ENCODE peak calls at places on chromosomes 4 and X, in five cellular contexts. One of them, this sample, is unnamed.

GRCh38 chr4:99437686-99438577 is 2.8 kb upstream of the ADH7 start:
- DNase-seq in GM12892: no peak
- DNase-seq in K562: no peak
- DNase-seq in H1: no peak
- DNase-seq in breast epithelium: no peak
- DNase-seq in this sample: no peak

GRCh38 chr4:52657630-52658501 is 1.2 kb downstream of the USP46 start:
- DNase-seq in GM12892: no peak
- DNase-seq in K562: peak
- DNase-seq in breast epithelium: no peak
- DNase-seq in H1: peak
- DNase-seq in this sample: no peak

GRCh38 chrX:152735101-152735500 is 1.5 kb downstream of the MAGEA12 start:
- DNase-seq in K562: no peak
- DNase-seq in H1: no peak
- DNase-seq in breast epithelium: no peak
- DNase-seq in GM12892: no peak
- DNase-seq in this sample: no peak

GRCh38 chr4:83490876-83491450 is 6.1 kb upstream of the ABRAXAS1 start:
- DNase-seq in GM12892: no peak
- DNase-seq in K562: peak
- DNase-seq in H1: no peak
- DNase-seq in breast epithelium: no peak
- DNase-seq in this sample: peak

GRCh38 chrX:129961180-129962083 is 21.0 kb upstream of the BCORL1 start:
- DNase-seq in breast epithelium: peak
- DNase-seq in H1: no peak
- DNase-seq in K562: peak
- DNase-seq in GM12892: peak
- DNase-seq in this sample: peak

GRCh38 chrX:52352551-52352950 is 16.3 kb upstream of the XAGE2 start:
- DNase-seq in GM12892: no peak
- DNase-seq in H1: no peak
- DNase-seq in K562: no peak
- DNase-seq in breast epithelium: no peak
- DNase-seq in this sample: no peak

GRCh38 chrX:129227376-129227775 is 295.9 kb downstream of the SMARCA1 start:
- DNase-seq in GM12892: no peak
- DNase-seq in H1: no peak
- DNase-seq in K562: no peak
- DNase-seq in breast epithelium: no peak
- DNase-seq in this sample: no peak

GRCh38 chr4:185068837-185069236 is 50.5 kb downstream of the HELT start:
- DNase-seq in breast epithelium: no peak
- DNase-seq in GM12892: no peak
- DNase-seq in H1: no peak
- DNase-seq in K562: no peak
- DNase-seq in this sample: no peak

GRCh38 chr4:140296871-140297570 is 76.4 kb upstream of the SCOC start:
- DNase-seq in H1: no peak
- DNase-seq in K562: peak
- DNase-seq in GM12892: no peak
- DNase-seq in breast epithelium: no peak
- DNase-seq in this sample: no peak

GRCh38 chr4:93788712-93789111 is 39.8 kb upstream of the ATOH1 start:
- DNase-seq in GM12892: no peak
- DNase-seq in K562: peak
- DNase-seq in breast epithelium: no peak
- DNase-seq in H1: no peak
- DNase-seq in this sample: no peak

GRCh38 chr4:53658029-53658428 is 66.7 kb upstream of the LNX1 start:
- DNase-seq in GM12892: no peak
- DNase-seq in breast epithelium: no peak
- DNase-seq in H1: no peak
- DNase-seq in K562: no peak
- DNase-seq in this sample: no peak

GRCh38 chr4:65661469-65661868 is 8.8 kb downstream of the EPHA5 start:
- DNase-seq in breast epithelium: no peak
- DNase-seq in GM12892: no peak
- DNase-seq in H1: no peak
- DNase-seq in K562: no peak
- DNase-seq in this sample: no peak

GRCh38 chrX:5051831-5052491 is 1176.7 kb downstream of the NLGN4X start:
- DNase-seq in H1: no peak
- DNase-seq in K562: no peak
- DNase-seq in GM12892: no peak
- DNase-seq in breast epithelium: no peak
- DNase-seq in this sample: no peak

GRCh38 chr4:173934933-173935620 is 348.4 kb downstream of the FBXO8 start:
- DNase-seq in breast epithelium: no peak
- DNase-seq in GM12892: no peak
- DNase-seq in K562: no peak
- DNase-seq in H1: no peak
- DNase-seq in this sample: no peak

GRCh38 chr4:155941085-155941484 is 12.6 kb downstream of the CTSO start:
- DNase-seq in breast epithelium: no peak
- DNase-seq in GM12892: no peak
- DNase-seq in H1: no peak
- DNase-seq in K562: no peak
- DNase-seq in this sample: no peak

GRCh38 chrX:153456161-153456560 is 10.3 kb upstream of the TREX2 start:
- DNase-seq in K562: no peak
- DNase-seq in GM12892: no peak
- DNase-seq in breast epithelium: no peak
- DNase-seq in H1: no peak
- DNase-seq in this sample: no peak

GRCh38 chrX:49155243-49155899 is 7.2 kb upstream of the MAGIX start:
- DNase-seq in GM12892: no peak
- DNase-seq in K562: peak
- DNase-seq in breast epithelium: no peak
- DNase-seq in H1: no peak
- DNase-seq in this sample: no peak

GRCh38 chrX:49153467-49153866 is 9.1 kb upstream of the MAGIX start:
- DNase-seq in K562: no peak
- DNase-seq in breast epithelium: no peak
- DNase-seq in H1: no peak
- DNase-seq in GM12892: no peak
- DNase-seq in this sample: no peak

GRCh38 chrX:49157194-49157593 is 5.4 kb upstream of the MAGIX start:
- DNase-seq in K562: no peak
- DNase-seq in GM12892: no peak
- DNase-seq in breast epithelium: no peak
- DNase-seq in H1: no peak
- DNase-seq in this sample: no peak

GRCh38 chrX:49160908-49161307 is 1.6 kb upstream of the MAGIX start:
- DNase-seq in K562: no peak
- DNase-seq in H1: no peak
- DNase-seq in breast epithelium: no peak
- DNase-seq in GM12892: no peak
- DNase-seq in this sample: no peak

GRCh38 chrX:49155900-49156837 is 6.4 kb upstream of the MAGIX start:
- DNase-seq in GM12892: peak
- DNase-seq in K562: peak
- DNase-seq in H1: no peak
- DNase-seq in breast epithelium: peak
- DNase-seq in this sample: peak
- TF ChIP-seq POLR2AphosphoS5 in GM12892: no peak
- TF ChIP-seq POLR2AphosphoS5 in K562: no peak
- TF ChIP-seq POLR2AphosphoS5 in H1: peak
- TF ChIP-seq POLR2AphosphoS5 in breast epithelium: peak
- TF ChIP-seq POLR2AphosphoS5 in this sample: no peak

GRCh38 chr4:82358773-82359324 is 14.9 kb downstream of the HNRNPD start:
- DNase-seq in K562: no peak
- DNase-seq in GM12892: no peak
- DNase-seq in breast epithelium: no peak
- DNase-seq in H1: no peak
- DNase-seq in this sample: no peak

GRCh38 chr4:82360298-82361177 is 13.3 kb downstream of the HNRNPD start:
- DNase-seq in GM12892: no peak
- DNase-seq in H1: no peak
- DNase-seq in breast epithelium: no peak
- DNase-seq in K562: peak
- DNase-seq in this sample: no peak

GRCh38 chr4:82362565-82362964 is 11.2 kb downstream of the HNRNPD start:
- DNase-seq in K562: no peak
- DNase-seq in breast epithelium: no peak
- DNase-seq in GM12892: no peak
- DNase-seq in H1: no peak
- DNase-seq in this sample: no peak

GRCh38 chr4:82367438-82368097 is 6.2 kb downstream of the HNRNPD start:
- DNase-seq in GM12892: no peak
- DNase-seq in H1: no peak
- DNase-seq in K562: no peak
- DNase-seq in breast epithelium: no peak
- DNase-seq in this sample: no peak

DNA sequence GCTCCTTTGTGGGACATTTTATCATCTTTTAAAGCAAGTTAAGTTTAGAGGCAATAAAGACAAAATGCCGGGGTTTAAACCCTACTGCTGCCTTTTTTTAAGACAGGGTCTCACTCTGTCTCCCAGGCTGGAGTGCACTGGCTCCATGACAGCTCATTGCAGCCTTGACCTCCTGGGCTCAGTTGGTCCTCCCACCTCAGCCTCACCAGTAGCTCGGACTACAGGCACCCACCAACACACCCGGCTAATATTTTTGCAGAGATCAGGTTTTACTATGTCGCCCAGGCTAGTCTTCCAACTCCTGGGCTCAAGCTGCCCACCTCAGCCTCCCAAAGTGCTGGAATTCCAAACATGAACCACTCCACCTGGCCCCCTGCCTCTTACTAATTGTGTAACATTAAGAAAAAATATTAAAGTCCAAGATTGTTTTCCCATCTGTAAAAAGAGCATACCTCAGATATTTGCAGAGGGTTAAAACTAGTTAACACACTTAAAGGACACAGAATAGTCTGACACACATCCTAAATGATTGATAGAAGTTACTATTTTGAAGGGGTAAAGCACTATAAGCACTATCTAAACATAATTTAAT is 9.8 kb downstream of the HNRNPD start:
- DNase-seq in GM12892: no peak
- DNase-seq in breast epithelium: no peak
- DNase-seq in H1: no peak
- DNase-seq in K562: no peak
- DNase-seq in this sample: no peak
- TF ChIP-seq POLR2AphosphoS5 in GM12892: no peak
- TF ChIP-seq POLR2AphosphoS5 in breast epithelium: no peak
- TF ChIP-seq POLR2AphosphoS5 in H1: peak
- TF ChIP-seq POLR2AphosphoS5 in K562: no peak
- TF ChIP-seq POLR2AphosphoS5 in this sample: no peak

GRCh38 chrX:102840871-102841705 is 96.0 kb upstream of the RAB40AL start:
- DNase-seq in GM12892: no peak
- DNase-seq in K562: peak
- DNase-seq in H1: no peak
- DNase-seq in breast epithelium: no peak
- DNase-seq in this sample: no peak
- TF ChIP-seq POLR2AphosphoS5 in GM12892: no peak
- TF ChIP-seq POLR2AphosphoS5 in K562: no peak
- TF ChIP-seq POLR2AphosphoS5 in H1: no peak
- TF ChIP-seq POLR2AphosphoS5 in breast epithelium: no peak
- TF ChIP-seq POLR2AphosphoS5 in this sample: no peak

GRCh38 chr4:3862640-3863420 is 96.6 kb downstream of the ADRA2C start:
- DNase-seq in H1: peak
- DNase-seq in K562: peak
- DNase-seq in breast epithelium: no peak
- DNase-seq in GM12892: no peak
- DNase-seq in this sample: no peak
- TF ChIP-seq POLR2AphosphoS5 in H1: peak
- TF ChIP-seq POLR2AphosphoS5 in K562: no peak
- TF ChIP-seq POLR2AphosphoS5 in breast epithelium: no peak
- TF ChIP-seq POLR2AphosphoS5 in GM12892: no peak
- TF ChIP-seq POLR2AphosphoS5 in this sample: no peak

GRCh38 chr4:40648742-40649281 is 19.1 kb upstream of the RBM47 start:
- DNase-seq in breast epithelium: no peak
- DNase-seq in H1: no peak
- DNase-seq in GM12892: no peak
- DNase-seq in K562: no peak
- DNase-seq in this sample: no peak
- TF ChIP-seq POLR2AphosphoS5 in breast epithelium: no peak
- TF ChIP-seq POLR2AphosphoS5 in H1: no peak
- TF ChIP-seq POLR2AphosphoS5 in GM12892: no peak
- TF ChIP-seq POLR2AphosphoS5 in K562: no peak
- TF ChIP-seq POLR2AphosphoS5 in this sample: no peak

DNA sequence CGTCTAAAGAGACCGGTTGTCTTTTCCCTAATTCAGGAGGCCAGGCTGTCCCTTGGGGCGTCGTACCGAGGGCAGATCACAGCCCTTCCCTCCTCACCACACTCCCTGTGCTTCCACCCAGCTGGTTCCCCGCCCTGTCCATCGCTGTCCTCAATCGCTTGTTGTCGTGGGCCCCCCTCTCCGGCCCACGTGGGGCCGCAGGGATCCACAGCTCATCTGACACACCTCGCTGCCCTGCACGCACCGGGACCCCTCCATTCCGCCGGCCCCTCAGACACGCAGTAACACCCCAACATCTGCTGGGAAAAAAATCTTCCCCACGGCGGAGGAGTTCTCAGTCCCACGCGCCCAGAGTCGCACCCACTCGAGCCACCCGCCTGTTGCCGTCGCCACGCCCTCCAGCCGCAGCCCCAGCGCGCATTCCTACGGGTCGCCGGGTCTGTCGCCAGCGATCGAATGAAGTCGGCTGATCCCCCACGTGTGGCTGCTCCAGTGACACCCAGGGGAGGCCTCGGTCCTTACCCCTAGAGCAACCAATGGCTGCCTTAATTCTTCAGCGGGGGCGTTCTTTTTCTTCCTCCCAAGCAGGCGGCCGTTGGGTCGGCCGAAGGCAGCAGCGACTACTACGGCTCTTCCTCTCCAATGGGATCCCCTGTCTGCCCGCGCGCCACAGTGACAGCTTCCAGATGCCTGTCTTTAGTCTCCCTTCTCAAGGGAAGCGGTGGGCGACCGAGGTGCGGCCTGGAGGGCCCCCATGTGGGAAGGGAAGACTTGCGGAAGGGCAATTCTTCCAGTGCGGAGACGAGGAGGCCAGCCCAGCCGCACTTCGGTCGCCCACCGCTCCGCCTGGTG is 885 bp upstream of the SEPTIN11 start:
- DNase-seq in GM12892: peak
- DNase-seq in breast epithelium: peak
- DNase-seq in K562: peak
- DNase-seq in H1: no peak
- DNase-seq in this sample: peak
- TF ChIP-seq POLR2AphosphoS5 in GM12892: peak
- TF ChIP-seq POLR2AphosphoS5 in breast epithelium: no peak
- TF ChIP-seq POLR2AphosphoS5 in K562: peak
- TF ChIP-seq POLR2AphosphoS5 in H1: no peak
- TF ChIP-seq POLR2AphosphoS5 in this sample: no peak

GRCh38 chr4:178010596-178010995 is 568.4 kb upstream of the AGA start:
- DNase-seq in H1: no peak
- DNase-seq in K562: no peak
- DNase-seq in GM12892: no peak
- DNase-seq in breast epithelium: no peak
- DNase-seq in this sample: no peak
- TF ChIP-seq POLR2AphosphoS5 in H1: no peak
- TF ChIP-seq POLR2AphosphoS5 in K562: no peak
- TF ChIP-seq POLR2AphosphoS5 in GM12892: no peak
- TF ChIP-seq POLR2AphosphoS5 in breast epithelium: no peak
- TF ChIP-seq POLR2AphosphoS5 in this sample: no peak

GRCh38 chrX:100376581-100376980 is 33.5 kb downstream of the PCDH19 start:
- DNase-seq in breast epithelium: no peak
- DNase-seq in H1: no peak
- DNase-seq in GM12892: no peak
- DNase-seq in K562: no peak
- DNase-seq in this sample: no peak
- TF ChIP-seq POLR2AphosphoS5 in breast epithelium: no peak
- TF ChIP-seq POLR2AphosphoS5 in H1: no peak
- TF ChIP-seq POLR2AphosphoS5 in GM12892: no peak
- TF ChIP-seq POLR2AphosphoS5 in K562: no peak
- TF ChIP-seq POLR2AphosphoS5 in this sample: no peak